ENCODE peak calls at places on chromosome 14, in four cellular contexts. C is activated CD4-positive, CD25-positive, alpha-beta regulatory T cell treated with anti-CD3 and anti-CD28 coated beads, Interleukin-2, amount 50 U/mL, for 16 hours; K is lower lobe of right lung; L is retina. J is an unnamed sample.

GRCh38 chr14:58751788-58752187 is 114.0 kb downstream of the DACT1 start:
- DNase-seq in C (no peak), K (no peak), L (no peak), J (no peak)

GRCh38 chr14:87935081-87935828 is 57.7 kb downstream of the GALC start:
- DNase-seq in C (no peak), K (no peak), L (no peak), J (no peak)

GRCh38 chr14:34387974-34388533 is 74.0 kb downstream of the SPTSSA start:
- DNase-seq in C (no peak), K (no peak), L (no peak), J (no peak)

GRCh38 chr14:102984336-102985102 is 62.1 kb downstream of the AMN start:
- DNase-seq in C (no peak), K (no peak), L (no peak), J (no peak)

GRCh38 chr14:102654298-102654697 is 61.8 kb downstream of the RCOR1 start:
- DNase-seq in C (no peak), K (no peak), L (no peak), J (no peak)

GRCh38 chr14:48563465-48563864 is 888.1 kb upstream of the MDGA2 start:
- DNase-seq in C (no peak), K (no peak), L (no peak), J (peak)

GRCh38 chr14:68506645-68507405 is 286.0 kb downstream of the ZFP36L1 start:
- DNase-seq in C (no peak), K (no peak), L (no peak), J (no peak)

GRCh38 chr14:67892466-67893120 is 73.0 kb downstream of the RAD51B start:
- DNase-seq in C (no peak), K (no peak), L (no peak), J (no peak)

GRCh38 chr14:99192823-99193222 is 79.2 kb downstream of the BCL11B start:
- DNase-seq in C (no peak), K (no peak), L (no peak), J (no peak)

GRCh38 chr14:22870811-22871199 is 735 bp upstream of the LRP10 start:
- DNase-seq in C (no peak), K (no peak), L (no peak), J (no peak)

GRCh38 chr14:65769151-65769550 is 356.6 kb downstream of the FUT8 start:
- DNase-seq in C (no peak), K (no peak), L (no peak), J (no peak)

GRCh38 chr14:69154779-69155178 is 1.9 kb upstream of the DCAF5 start:
- DNase-seq in C (no peak), K (no peak), L (no peak), J (peak)

GRCh38 chr14:63435838-63436237 is 107.3 kb downstream of the PPP2R5E start:
- DNase-seq in C (no peak), K (peak), L (no peak), J (no peak)

GRCh38 chr14:68219407-68219806 is 399.8 kb downstream of the RAD51B start:
- DNase-seq in C (no peak), K (no peak), L (no peak), J (peak)

GRCh38 chr14:27605298-27605697 is 1007.5 kb upstream of the NOVA1 start:
- DNase-seq in C (no peak), K (no peak), L (no peak), J (no peak)

GRCh38 chr14:101360045-101360931 is 201.0 kb upstream of the DIO3 start:
- DNase-seq in C (no peak), K (no peak), L (no peak), J (no peak)

GRCh38 chr14:32078794-32079663 is 1.9 kb downstream of the ARHGAP5 start:
- DNase-seq in C (no peak), K (no peak), L (no peak), J (peak)

GRCh38 chr14:27392153-27392552 is 794.3 kb upstream of the NOVA1 start:
- DNase-seq in C (no peak), K (no peak), L (no peak), J (no peak)

GRCh38 chr14:68544150-68544892 is 248.5 kb downstream of the ZFP36L1 start:
- DNase-seq in C (no peak), K (no peak), L (no peak), J (no peak)

GRCh38 chr14:55000381-55000780 is 26.5 kb downstream of the WDHD1 start:
- DNase-seq in C (no peak), K (no peak), L (no peak), J (no peak)

GRCh38 chr14:74085047-74085637 is 386 bp downstream of the LIN52 start:
- DNase-seq in C (peak), K (no peak), L (no peak), J (peak)

GRCh38 chr14:57714487-57714899 is 151.4 kb downstream of the SLC35F4 start:
- DNase-seq in C (no peak), K (no peak), L (peak), J (peak)

GRCh38 chr14:104436741-104437701 is 142.5 kb upstream of the C14orf180 start:
- DNase-seq in C (no peak), K (peak), L (peak), J (no peak)

GRCh38 chr14:79417961-79418360 is 793.3 kb downstream of the DIO2 start:
- DNase-seq in C (no peak), K (no peak), L (no peak), J (no peak)

GRCh38 chr14:51472881-51473280 is 178.8 kb upstream of the FRMD6 start:
- DNase-seq in C (no peak), K (no peak), L (no peak), J (no peak)

GRCh38 chr14:65732112-65732511 is 319.6 kb downstream of the FUT8 start:
- DNase-seq in C (no peak), K (no peak), L (no peak), J (no peak)

GRCh38 chr14:77323571-77323970 is 2.7 kb downstream of the GSTZ1 start:
- DNase-seq in C (no peak), K (no peak), L (no peak), J (no peak)

GRCh38 chr14:100237735-100238418 is 1.1 kb upstream of the YY1 start:
- DNase-seq in C (peak), K (peak), L (peak), J (peak)

GRCh38 chr14:96067985-96068930 is 29.1 kb downstream of the C14orf132 start:
- DNase-seq in C (no peak), K (peak), L (no peak), J (no peak)

GRCh38 chr14:24095196-24096068 is 1.3 kb downstream of the PCK2 start:
- DNase-seq in C (peak), K (peak), L (peak), J (peak)

GRCh38 chr14:60515696-60516284 is 6.8 kb downstream of the SIX6 start:
- DNase-seq in C (no peak), K (no peak), L (peak), J (peak)

GRCh38 chr14:69117020-69117767 is 35.7 kb downstream of the DCAF5 start:
- DNase-seq in C (no peak), K (no peak), L (no peak), J (no peak)

J was measured in neural progenitor cell.